ENCODE peak calls at places on chromosomes 7 and 10, in ten cellular contexts. F is EL; Y is ovary; A is AG08395; S is stimulated activated naive CD4-positive, alpha-beta T cell; R is left colon; T is kidney epithelial cell; I is HTR-8/SVneo; C is AG04450; G is stimulated activated CD8-positive, alpha-beta memory T cell treated with anti-CD3 and anti-CD28 coated beads, Interleukin-12 subunit alpha, Interleukin-12 subunit beta, amount 100 ng/mL, for 4 hours. N is an unnamed sample.

GRCh38 chr7:39616138-39616537 is 7.2 kb upstream of the RALA start:
- DNase-seq in F (peak), Y (no peak), A (no peak), S (no peak), R (no peak), T (no peak), I (no peak), C (no peak), G (no peak), N (no peak)

GRCh38 chr7:121937224-121937623 is 64.3 kb downstream of the PTPRZ1 start:
- DNase-seq in F (no peak), Y (no peak), A (no peak), S (no peak), R (no peak), T (no peak), I (no peak), C (no peak), G (no peak), N (no peak)

GRCh38 chr7:156109076-156109475 is 296.8 kb upstream of the SHH start:
- DNase-seq in F (no peak), Y (no peak), A (no peak), S (no peak), R (no peak), T (no peak), I (no peak), C (no peak), G (no peak), N (no peak)

GRCh38 chr10:75111906-75112703 is 649 bp downstream of the SAMD8 start:
- DNase-seq in F (peak), Y (peak), A (peak), S (peak), R (peak), T (no peak), I (peak), C (peak), G (no peak), N (peak)

GRCh38 chr10:4069491-4069890 is 284.5 kb upstream of the KLF6 start:
- DNase-seq in F (peak), Y (no peak), A (peak), S (no peak), R (no peak), T (no peak), I (no peak), C (peak), G (no peak), N (no peak)

GRCh38 chr10:103696411-103697145 is 158.8 kb downstream of the SH3PXD2A start:
- DNase-seq in F (peak), Y (no peak), A (peak), S (no peak), R (peak), T (peak), I (peak), C (peak), G (peak), N (no peak)

GRCh38 chr7:99041526-99041925 is 102.4 kb downstream of the SMURF1 start:
- DNase-seq in F (no peak), Y (no peak), A (no peak), S (no peak), R (peak), T (no peak), I (no peak), C (no peak), G (no peak), N (no peak)

GRCh38 chr7:101185258-101185839 is 5.3 kb upstream of the NAT16 start:
- DNase-seq in F (peak), Y (no peak), A (peak), S (no peak), R (no peak), T (no peak), I (no peak), C (no peak), G (no peak), N (no peak)